ENCODE peak calls at places on chromosome 1, in eight cellular contexts. G is AG08396, I is COR-L47, J is activated T-cell treated with anti-CD3 and anti-CD28 coated beads for 1 hour, U is EL, M is brain microvascular endothelial cell, O is AG09309, Y is NCI-H1694 treated with DMSO at 0.1 percent for 48 hours. L is an unnamed sample.

GRCh38 chr1:66239834-66240233 is 294.1 kb upstream of the SGIP1 start:
- DNase-seq in G (no peak), I (no peak), J (no peak), U (peak), M (peak), O (no peak), Y (no peak), L (no peak)

GRCh38 chr1:17181785-17182464 is 23.0 kb upstream of the PADI1 start:
- DNase-seq in G (no peak), I (no peak), J (no peak), U (no peak), M (no peak), O (no peak), Y (no peak), L (no peak)

GRCh38 chr1:5619469-5619868 is 372.8 kb downstream of the NPHP4 start:
- DNase-seq in G (no peak), I (no peak), J (no peak), U (no peak), M (no peak), O (no peak), Y (no peak), L (no peak)

GRCh38 chr1:224736619-224737352 is 120.7 kb downstream of the CNIH3 start:
- DNase-seq in G (peak), I (no peak), J (no peak), U (no peak), M (peak), O (no peak), Y (no peak), L (no peak)

GRCh38 chr1:95023399-95024050 is 49.2 kb downstream of the ALG14 start:
- DNase-seq in G (peak), I (no peak), J (no peak), U (peak), M (peak), O (peak), Y (no peak), L (no peak)

GRCh38 chr1:14037101-14037807 is 337.3 kb downstream of the PRDM2 start:
- DNase-seq in G (no peak), I (no peak), J (no peak), U (no peak), M (no peak), O (no peak), Y (no peak), L (no peak)

GRCh38 chr1:22745675-22746585 is 35.3 kb downstream of the EPHB2 start:
- DNase-seq in G (peak), I (no peak), J (no peak), U (peak), M (peak), O (no peak), Y (no peak), L (no peak)

GRCh38 chr1:13549521-13549920 is 34.1 kb upstream of the PDPN start:
- DNase-seq in G (no peak), I (no peak), J (no peak), U (no peak), M (no peak), O (no peak), Y (no peak), L (no peak)

GRCh38 chr1:187641015-187641414 is 812.3 kb downstream of the PLA2G4A start:
- DNase-seq in G (no peak), I (no peak), J (no peak), U (no peak), M (no peak), O (no peak), Y (no peak), L (peak)

GRCh38 chr1:93222987-93223675 is 42.6 kb downstream of the CCDC18 start:
- DNase-seq in G (no peak), I (no peak), J (no peak), U (no peak), M (no peak), O (no peak), Y (no peak), L (no peak)

GRCh38 chr1:14811573-14811972 is 213.1 kb downstream of the KAZN start:
- DNase-seq in G (no peak), I (no peak), J (no peak), U (no peak), M (no peak), O (no peak), Y (no peak), L (no peak)

GRCh38 chr1:193592325-193592724 is 405.9 kb upstream of the B3GALT2 start:
- DNase-seq in G (no peak), I (no peak), J (no peak), U (no peak), M (no peak), O (no peak), Y (no peak), L (no peak)

L was measured in DMS 273 treated with DMSO at 0.1 percent for 48 hours.